ENCODE peak calls at places on chromosomes 12 and 14, in eight cellular contexts. L, V, S, E, F, J, W and K are unnamed samples.
A peak's percentile ranks its signal among the peaks of the same experiment; 100 is the strongest.

GRCh38 chr14:21711360-21711961 is 37.8 kb upstream of the OR4E1 start:
- DNase-seq in L (no peak), V (peak; percentile 26), S (no peak), E (no peak), F (no peak), J (no peak), W (peak; percentile 13), K (no peak)

GRCh38 chr14:96363751-96364336 is 518 bp downstream of the GSKIP start:
- DNase-seq in L (no peak), V (no peak), S (peak; percentile 43), E (peak; percentile 67), F (peak; percentile 70), J (peak; percentile 52), W (peak; percentile 46), K (no peak)

GRCh38 chr14:93916476-93916875 is 10.7 kb upstream of the FAM181A start:
- DNase-seq in L (no peak), V (no peak), S (no peak), E (no peak), F (no peak), J (no peak), W (no peak), K (no peak)

GRCh38 chr12:51886021-51886710 is 1.7 kb upstream of the ANKRD33 start:
- DNase-seq in L (no peak), V (no peak), S (no peak), E (no peak), F (peak; percentile 94), J (no peak), W (no peak), K (peak; percentile 86)

GRCh38 chr12:115132145-115132544 is 448.2 kb upstream of the TBX3 start:
- DNase-seq in L (no peak), V (no peak), S (no peak), E (no peak), F (no peak), J (peak; percentile 69), W (no peak), K (no peak)

GRCh38 chr14:103408491-103409155 is 23.4 kb downstream of the MARK3 start:
- DNase-seq in L (no peak), V (no peak), S (no peak), E (peak; percentile 79), F (no peak), J (no peak), W (no peak), K (no peak)

GRCh38 chr12:105761075-105761474 is 377.7 kb downstream of the NUAK1 start:
- DNase-seq in L (no peak), V (no peak), S (no peak), E (no peak), F (no peak), J (no peak), W (no peak), K (no peak)

GRCh38 chr12:13203028-13203922 is 6.7 kb downstream of the EMP1 start:
- DNase-seq in L (peak; percentile 77), V (no peak), S (peak; percentile 72), E (no peak), F (peak; percentile 82), J (no peak), W (no peak), K (peak; percentile 86)

GRCh38 chr12:17283563-17283962 is 677.6 kb upstream of the LMO3 start:
- DNase-seq in L (no peak), V (no peak), S (no peak), E (no peak), F (no peak), J (no peak), W (no peak), K (no peak)

GRCh38 chr12:31867292-31867691 is 91.9 kb upstream of the RESF1 start:
- DNase-seq in L (no peak), V (no peak), S (no peak), E (no peak), F (no peak), J (no peak), W (no peak), K (no peak)

GRCh38 chr14:43872222-43872621 is 634.9 kb downstream of the FSCB start:
- DNase-seq in L (no peak), V (no peak), S (no peak), E (no peak), F (no peak), J (no peak), W (no peak), K (no peak)

GRCh38 chr12:48118491-48118890 is 673 bp upstream of the PFKM start:
- DNase-seq in L (no peak), V (no peak), S (no peak), E (no peak), F (no peak), J (no peak), W (no peak), K (no peak)

GRCh38 chr12:2195085-2195484 is 142.3 kb downstream of the CACNA1C start:
- DNase-seq in L (no peak), V (no peak), S (no peak), E (no peak), F (peak; percentile 24), J (no peak), W (no peak), K (no peak)
- TF ChIP-seq CTCF in L (no peak), V (no peak), S (no peak), E (no peak), F (no peak), J (no peak), W (no peak), K (no peak)

GRCh38 chr14:55074662-55075061 is 23.2 kb downstream of the MAPK1IP1L start:
- DNase-seq in L (peak; percentile 43), V (no peak), S (no peak), E (no peak), F (no peak), J (no peak), W (no peak), K (no peak)

GRCh38 chr14:55075628-55076027 is 24.2 kb downstream of the MAPK1IP1L start:
- DNase-seq in L (no peak), V (no peak), S (no peak), E (no peak), F (no peak), J (no peak), W (no peak), K (no peak)

GRCh38 chr14:55071051-55071450 is 19.6 kb downstream of the MAPK1IP1L start:
- DNase-seq in L (no peak), V (no peak), S (no peak), E (no peak), F (no peak), J (no peak), W (no peak), K (no peak)

GRCh38 chr14:55073856-55074255 is 22.4 kb downstream of the MAPK1IP1L start:
- DNase-seq in L (peak; percentile 23), V (no peak), S (no peak), E (no peak), F (no peak), J (no peak), W (no peak), K (no peak)

DNA sequence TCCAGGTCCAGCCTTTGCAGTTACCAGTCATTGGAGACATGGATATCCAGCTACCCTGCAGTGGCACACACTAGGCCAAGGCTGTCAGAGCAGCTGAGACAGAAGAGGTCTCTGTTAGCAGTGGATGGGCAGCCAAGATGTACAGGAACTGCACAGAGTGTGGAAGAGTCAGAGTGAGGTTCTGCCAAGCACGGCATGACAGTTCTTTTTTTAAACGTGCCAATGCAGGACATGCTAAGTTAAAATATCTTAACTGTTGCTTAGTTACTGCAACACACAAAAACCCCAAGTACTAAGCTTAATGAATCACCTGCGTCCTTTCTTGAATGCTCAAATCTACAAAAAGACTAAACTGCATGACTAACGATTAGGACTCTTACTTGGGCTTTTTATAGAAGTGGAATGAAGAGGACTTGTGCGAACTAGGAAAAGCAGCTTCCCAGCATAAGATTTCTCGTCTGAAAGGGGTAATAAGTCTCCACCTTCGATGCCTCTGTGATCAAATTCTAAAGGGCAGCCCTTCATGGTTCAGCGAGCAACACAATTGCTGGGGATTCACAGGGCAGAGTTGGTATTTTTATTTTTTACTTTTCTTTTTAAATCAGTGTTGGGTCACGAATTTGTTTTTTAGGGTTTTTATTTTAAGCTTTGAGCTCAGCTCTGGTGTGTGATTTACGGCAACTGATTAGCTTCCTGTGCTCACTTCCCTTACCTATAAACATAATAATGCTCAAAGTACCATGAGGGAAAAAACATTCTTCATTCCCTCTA is 20.6 kb downstream of the MAPK1IP1L start:
- DNase-seq in L (no peak), V (no peak), S (no peak), E (no peak), F (no peak), J (no peak), W (no peak), K (no peak)
- TF ChIP-seq POLR2AphosphoS5 in L (no peak), V (no peak), S (peak; percentile 14), E (peak; percentile 42), F (peak; percentile 44), J (no peak), W (no peak), K (no peak)

GRCh38 chr12:46453428-46453827 is 80.9 kb upstream of the SLC38A2 start:
- DNase-seq in L (no peak), V (no peak), S (no peak), E (no peak), F (no peak), J (no peak), W (no peak), K (no peak)

GRCh38 chr12:46451276-46452021 is 78.9 kb upstream of the SLC38A2 start:
- DNase-seq in L (no peak), V (no peak), S (no peak), E (no peak), F (no peak), J (no peak), W (no peak), K (no peak)

GRCh38 chr12:46452776-46453175 is 80.2 kb upstream of the SLC38A2 start:
- DNase-seq in L (no peak), V (no peak), S (no peak), E (no peak), F (no peak), J (no peak), W (no peak), K (no peak)

GRCh38 chr12:46450279-46450748 is 77.7 kb upstream of the SLC38A2 start:
- DNase-seq in L (no peak), V (no peak), S (no peak), E (peak; percentile 89), F (peak; percentile 74), J (peak; percentile 55), W (no peak), K (no peak)

GRCh38 chr12:46452061-46452615 is 79.6 kb upstream of the SLC38A2 start:
- DNase-seq in L (no peak), V (peak; percentile 73), S (no peak), E (no peak), F (no peak), J (no peak), W (no peak), K (no peak)
- H3K4me1 ChIP-seq in L (peaks cover 12% of the 10 kb centered on the region), V (peaks cover 88% of the 10 kb centered on the region), S (peaks cover 9% of the 10 kb centered on the region), E (peaks cover 5% of the 10 kb centered on the region), F (no peaks in the 10 kb centered on the region), J (peaks cover 7% of the 10 kb centered on the region), W (no peaks in the 10 kb centered on the region), K (peaks cover 55% of the 10 kb centered on the region)

GRCh38 chr14:78737606-78738005 is 567.4 kb downstream of the NRXN3 start:
- DNase-seq in L (no peak), V (no peak), S (no peak), E (no peak), F (no peak), J (no peak), W (no peak), K (no peak)

DNA sequence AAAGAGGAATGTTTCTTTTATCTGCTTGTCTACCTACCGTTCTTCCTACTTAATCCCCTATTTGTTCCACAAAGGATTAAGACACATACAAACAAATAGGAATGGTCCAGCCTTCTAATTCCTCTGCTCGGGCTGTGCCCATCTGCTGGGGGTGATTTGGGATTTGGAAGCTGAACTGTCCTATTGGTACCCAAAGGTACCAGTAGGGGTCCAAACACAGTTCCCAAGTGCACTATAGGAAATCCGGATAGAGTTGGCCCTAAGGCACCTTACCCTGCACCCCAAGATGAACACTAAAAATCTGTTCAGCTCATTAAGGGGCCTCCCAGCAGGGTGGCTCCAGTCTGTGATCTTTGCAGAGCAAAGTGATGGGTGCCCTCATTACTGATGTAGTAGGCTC is 566.9 kb downstream of the NRXN3 start:
- DNase-seq in L (no peak), V (no peak), S (no peak), E (no peak), F (no peak), J (no peak), W (no peak), K (no peak)
- TF ChIP-seq CTCF in L (no peak), V (no peak), S (no peak), E (no peak), F (no peak), J (no peak), W (no peak), K (no peak)